ENCODE peak calls at places on chromosome 3, in six cellular contexts. One of them, this sample, is unnamed. For H3K9me3, the result is how much of the 10 kb centered on the place peaks cover.

GRCh38 chr3:135975053-135975452 is 9.5 kb downstream of the PPP2R3A start:
- DNase-seq in right lobe of liver: no peak
- DNase-seq in HepG2: no peak
- DNase-seq in body of pancreas: no peak
- DNase-seq in pancreas: no peak
- DNase-seq in right cardiac atrium: no peak
- DNase-seq in this sample: no peak

GRCh38 chr3:160133757-160134156 is 91.5 kb upstream of the C3orf80 start:
- DNase-seq in pancreas: no peak
- DNase-seq in body of pancreas: no peak
- DNase-seq in right cardiac atrium: no peak
- DNase-seq in HepG2: peak
- DNase-seq in right lobe of liver: no peak
- DNase-seq in this sample: no peak

GRCh38 chr3:103002447-103002846 is 567.6 kb downstream of the ZPLD1 start:
- DNase-seq in pancreas: no peak
- DNase-seq in body of pancreas: no peak
- DNase-seq in HepG2: no peak
- DNase-seq in right cardiac atrium: no peak
- DNase-seq in right lobe of liver: no peak
- DNase-seq in this sample: no peak

GRCh38 chr3:122923611-122924010 is 104.0 kb downstream of the SEMA5B start:
- DNase-seq in body of pancreas: no peak
- DNase-seq in right lobe of liver: no peak
- DNase-seq in HepG2: no peak
- DNase-seq in right cardiac atrium: no peak
- DNase-seq in pancreas: no peak
- DNase-seq in this sample: no peak

GRCh38 chr3:144128117-144128892 is 156.7 kb downstream of the DIPK2A start:
- DNase-seq in right cardiac atrium: no peak
- DNase-seq in pancreas: no peak
- DNase-seq in HepG2: no peak
- DNase-seq in body of pancreas: no peak
- DNase-seq in right lobe of liver: no peak
- DNase-seq in this sample: no peak

GRCh38 chr3:56940989-56941388 is 119.5 kb upstream of the SPATA12 start:
- DNase-seq in right cardiac atrium: no peak
- DNase-seq in body of pancreas: no peak
- DNase-seq in pancreas: no peak
- DNase-seq in HepG2: no peak
- DNase-seq in right lobe of liver: no peak
- DNase-seq in this sample: no peak

GRCh38 chr3:126034481-126035361 is 49.2 kb downstream of the SLC41A3 start:
- DNase-seq in right cardiac atrium: no peak
- DNase-seq in pancreas: no peak
- DNase-seq in right lobe of liver: no peak
- DNase-seq in HepG2: no peak
- DNase-seq in body of pancreas: no peak
- DNase-seq in this sample: no peak

GRCh38 chr3:194964809-194965208 is 279.1 kb downstream of the FAM43A start:
- DNase-seq in HepG2: no peak
- DNase-seq in body of pancreas: no peak
- DNase-seq in pancreas: no peak
- DNase-seq in right cardiac atrium: no peak
- DNase-seq in right lobe of liver: no peak
- DNase-seq in this sample: no peak

GRCh38 chr3:16347548-16347947 is 82.5 kb downstream of the OXNAD1 start:
- DNase-seq in body of pancreas: no peak
- DNase-seq in pancreas: no peak
- DNase-seq in right lobe of liver: no peak
- DNase-seq in HepG2: no peak
- DNase-seq in right cardiac atrium: no peak
- DNase-seq in this sample: no peak

GRCh38 chr3:46682974-46683373 is 10.5 kb downstream of the ALS2CL start:
- DNase-seq in HepG2: no peak
- DNase-seq in pancreas: no peak
- DNase-seq in right cardiac atrium: no peak
- DNase-seq in body of pancreas: no peak
- DNase-seq in right lobe of liver: no peak
- DNase-seq in this sample: no peak

GRCh38 chr3:128074851-128075515 is 22.7 kb downstream of the SEC61A1 start:
- DNase-seq in right lobe of liver: no peak
- DNase-seq in HepG2: no peak
- DNase-seq in right cardiac atrium: no peak
- DNase-seq in body of pancreas: no peak
- DNase-seq in pancreas: peak
- DNase-seq in this sample: no peak

GRCh38 chr3:32819581-32820348 is 2.0 kb downstream of the TRIM71 start:
- DNase-seq in right lobe of liver: no peak
- DNase-seq in pancreas: no peak
- DNase-seq in right cardiac atrium: no peak
- DNase-seq in body of pancreas: no peak
- DNase-seq in HepG2: no peak
- DNase-seq in this sample: peak

GRCh38 chr3:82229397-82229796 is 468.0 kb upstream of the GBE1 start:
- DNase-seq in right cardiac atrium: no peak
- DNase-seq in pancreas: no peak
- DNase-seq in right lobe of liver: no peak
- DNase-seq in body of pancreas: no peak
- DNase-seq in HepG2: no peak
- DNase-seq in this sample: no peak

GRCh38 chr3:46677096-46677702 is 16.3 kb downstream of the ALS2CL start:
- DNase-seq in right cardiac atrium: peak
- DNase-seq in body of pancreas: peak
- DNase-seq in right lobe of liver: no peak
- DNase-seq in HepG2: no peak
- DNase-seq in pancreas: no peak
- DNase-seq in this sample: no peak

GRCh38 chr3:69329897-69330296 is 56.0 kb downstream of the FRMD4B start:
- DNase-seq in pancreas: no peak
- DNase-seq in right cardiac atrium: no peak
- DNase-seq in right lobe of liver: no peak
- DNase-seq in HepG2: no peak
- DNase-seq in body of pancreas: no peak
- DNase-seq in this sample: no peak

GRCh38 chr3:196255776-196256175 is 31.8 kb downstream of the PCYT1A start:
- DNase-seq in right lobe of liver: no peak
- DNase-seq in pancreas: no peak
- DNase-seq in body of pancreas: no peak
- DNase-seq in right cardiac atrium: no peak
- DNase-seq in HepG2: peak
- DNase-seq in this sample: no peak

GRCh38 chr3:24387493-24387892 is 107.2 kb downstream of the THRB start:
- DNase-seq in right cardiac atrium: no peak
- DNase-seq in pancreas: no peak
- DNase-seq in HepG2: no peak
- DNase-seq in body of pancreas: no peak
- DNase-seq in right lobe of liver: no peak
- DNase-seq in this sample: no peak

GRCh38 chr3:172904817-172905479 is 154.4 kb downstream of the ECT2 start:
- DNase-seq in HepG2: no peak
- DNase-seq in pancreas: no peak
- DNase-seq in body of pancreas: no peak
- DNase-seq in right cardiac atrium: no peak
- DNase-seq in right lobe of liver: no peak
- DNase-seq in this sample: no peak

GRCh38 chr3:129213238-129213637 is 29.5 kb upstream of the CNBP start:
- DNase-seq in pancreas: no peak
- DNase-seq in right lobe of liver: no peak
- DNase-seq in HepG2: no peak
- DNase-seq in body of pancreas: no peak
- DNase-seq in right cardiac atrium: no peak
- DNase-seq in this sample: no peak

GRCh38 chr3:54891540-54891897 is 36.3 kb downstream of the LRTM1 start:
- DNase-seq in right cardiac atrium: peak
- DNase-seq in HepG2: peak
- DNase-seq in right lobe of liver: no peak
- DNase-seq in body of pancreas: peak
- DNase-seq in pancreas: peak
- DNase-seq in this sample: peak

GRCh38 chr3:160671231-160671630 is 5.7 kb upstream of the ARL14 start:
- DNase-seq in body of pancreas: no peak
- DNase-seq in HepG2: no peak
- DNase-seq in pancreas: no peak
- DNase-seq in right cardiac atrium: no peak
- DNase-seq in right lobe of liver: no peak
- DNase-seq in this sample: no peak

GRCh38 chr3:117846238-117846637 is 1136.7 kb downstream of the TUSC7 start:
- DNase-seq in pancreas: no peak
- DNase-seq in body of pancreas: no peak
- DNase-seq in right cardiac atrium: no peak
- DNase-seq in HepG2: no peak
- DNase-seq in right lobe of liver: no peak
- DNase-seq in this sample: no peak

GRCh38 chr3:86180696-86181095 is 810.3 kb downstream of the VGLL3 start:
- DNase-seq in right cardiac atrium: no peak
- DNase-seq in pancreas: no peak
- DNase-seq in HepG2: peak
- DNase-seq in body of pancreas: no peak
- DNase-seq in right lobe of liver: no peak
- DNase-seq in this sample: no peak

GRCh38 chr3:49377483-49377882 is 19.3 kb upstream of the GPX1 start:
- DNase-seq in right lobe of liver: no peak
- DNase-seq in right cardiac atrium: no peak
- DNase-seq in body of pancreas: no peak
- DNase-seq in HepG2: no peak
- DNase-seq in pancreas: no peak
- DNase-seq in this sample: no peak

GRCh38 chr3:156631323-156631722 is 43.1 kb upstream of the TIPARP start:
- DNase-seq in right cardiac atrium: no peak
- DNase-seq in pancreas: no peak
- DNase-seq in body of pancreas: peak
- DNase-seq in right lobe of liver: no peak
- DNase-seq in HepG2: no peak
- DNase-seq in this sample: no peak

GRCh38 chr3:78497025-78497424 is 1270.8 kb downstream of the ROBO1 start:
- DNase-seq in right cardiac atrium: peak
- DNase-seq in body of pancreas: peak
- DNase-seq in right lobe of liver: no peak
- DNase-seq in HepG2: no peak
- DNase-seq in pancreas: no peak
- DNase-seq in this sample: no peak

GRCh38 chr3:46520531-46520930 is 22.8 kb downstream of the RTP3 start:
- DNase-seq in HepG2: no peak
- DNase-seq in pancreas: no peak
- DNase-seq in body of pancreas: no peak
- DNase-seq in right cardiac atrium: no peak
- DNase-seq in right lobe of liver: no peak
- DNase-seq in this sample: no peak

GRCh38 chr3:58688563-58688962 is 22.0 kb upstream of the FAM3D start:
- DNase-seq in right cardiac atrium: no peak
- DNase-seq in right lobe of liver: no peak
- DNase-seq in HepG2: no peak
- DNase-seq in body of pancreas: no peak
- DNase-seq in pancreas: no peak
- DNase-seq in this sample: no peak
- H3K9me3 ChIP-seq in right cardiac atrium: under half
- H3K9me3 ChIP-seq in right lobe of liver: under half
- H3K9me3 ChIP-seq in HepG2: under half
- H3K9me3 ChIP-seq in body of pancreas: under half
- H3K9me3 ChIP-seq in pancreas: under half
- H3K9me3 ChIP-seq in this sample: under half

GRCh38 chr3:37871858-37872257 is 10.2 kb downstream of the CTDSPL start:
- DNase-seq in pancreas: no peak
- DNase-seq in right lobe of liver: no peak
- DNase-seq in HepG2: no peak
- DNase-seq in right cardiac atrium: no peak
- DNase-seq in body of pancreas: no peak
- DNase-seq in this sample: no peak
- H3K9me3 ChIP-seq in pancreas: under half
- H3K9me3 ChIP-seq in right lobe of liver: under half
- H3K9me3 ChIP-seq in HepG2: under half
- H3K9me3 ChIP-seq in right cardiac atrium: under half
- H3K9me3 ChIP-seq in body of pancreas: under half
- H3K9me3 ChIP-seq in this sample: under half

GRCh38 chr3:88595025-88595424 is 445.3 kb downstream of the C3orf38 start:
- DNase-seq in pancreas: no peak
- DNase-seq in right lobe of liver: no peak
- DNase-seq in HepG2: no peak
- DNase-seq in right cardiac atrium: no peak
- DNase-seq in body of pancreas: peak
- DNase-seq in this sample: no peak
- H3K9me3 ChIP-seq in pancreas: under half
- H3K9me3 ChIP-seq in right lobe of liver: under half
- H3K9me3 ChIP-seq in HepG2: under half
- H3K9me3 ChIP-seq in right cardiac atrium: under half
- H3K9me3 ChIP-seq in body of pancreas: under half
- H3K9me3 ChIP-seq in this sample: under half

GRCh38 chr3:43338295-43338694 is 52.0 kb downstream of the SNRK start:
- DNase-seq in pancreas: no peak
- DNase-seq in HepG2: no peak
- DNase-seq in right cardiac atrium: no peak
- DNase-seq in body of pancreas: no peak
- DNase-seq in right lobe of liver: no peak
- DNase-seq in this sample: no peak
- H3K9me3 ChIP-seq in pancreas: under half
- H3K9me3 ChIP-seq in HepG2: under half
- H3K9me3 ChIP-seq in right cardiac atrium: under half
- H3K9me3 ChIP-seq in body of pancreas: under half
- H3K9me3 ChIP-seq in right lobe of liver: under half
- H3K9me3 ChIP-seq in this sample: under half

GRCh38 chr3:853489-853888 is 239.3 kb upstream of the CNTN6 start:
- DNase-seq in right cardiac atrium: no peak
- DNase-seq in right lobe of liver: no peak
- DNase-seq in pancreas: no peak
- DNase-seq in body of pancreas: no peak
- DNase-seq in HepG2: no peak
- DNase-seq in this sample: no peak

GRCh38 chr3:861721-862120 is 231.1 kb upstream of the CNTN6 start:
- DNase-seq in pancreas: no peak
- DNase-seq in HepG2: no peak
- DNase-seq in right cardiac atrium: no peak
- DNase-seq in body of pancreas: no peak
- DNase-seq in right lobe of liver: no peak
- DNase-seq in this sample: no peak

DNA sequence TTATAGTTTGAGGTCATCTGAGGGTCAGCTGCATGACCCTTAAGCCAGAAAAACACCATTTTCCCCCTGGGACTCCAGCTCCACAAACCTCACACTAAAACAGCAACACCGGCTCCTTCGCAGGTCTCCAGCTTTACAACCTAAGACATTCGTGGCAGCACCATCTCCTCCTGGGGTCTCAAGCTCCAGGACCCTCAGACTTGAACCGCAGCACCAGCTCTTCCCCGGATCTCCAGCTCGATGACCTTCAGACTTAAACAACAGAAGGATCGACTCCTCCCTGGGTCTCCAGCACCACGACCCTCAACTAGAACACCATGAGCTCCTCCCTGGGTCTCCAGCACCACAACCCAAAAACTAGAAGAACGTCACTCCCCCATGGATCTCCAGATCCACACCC is 233.7 kb upstream of the CNTN6 start:
- DNase-seq in HepG2: no peak
- DNase-seq in right lobe of liver: no peak
- DNase-seq in right cardiac atrium: no peak
- DNase-seq in pancreas: no peak
- DNase-seq in body of pancreas: no peak
- DNase-seq in this sample: no peak
- H3K9me3 ChIP-seq in HepG2: half or more
- H3K9me3 ChIP-seq in right lobe of liver: under half
- H3K9me3 ChIP-seq in right cardiac atrium: under half
- H3K9me3 ChIP-seq in pancreas: under half
- H3K9me3 ChIP-seq in body of pancreas: under half
- H3K9me3 ChIP-seq in this sample: under half

This sample was measured in lower lobe of right lung.